ENCODE peak calls at places on chromosome 22, in nine cellular contexts. N is fibroblast of lung; V is stimulated activated CD8-positive, alpha-beta memory T cell treated with anti-CD3 and anti-CD28 coated beads, Interleukin-2, amount 100 ng/mL, for 48 hours; U is M059J; E is stimulated activated CD4-positive, alpha-beta T cell treated with anti-CD3 and anti-CD28 coated beads, Interleukin-12 subunit alpha, Interleukin-12 subunit beta, amount 100 ng/mL, for 48 hours; A is GM10248; C is lower lobe of right lung; F is activated T-helper 9 cell treated with anti-CD3 and anti-CD28 coated beads, Interleukin-2, amount 50 U/mL, for 16 hours; W is epithelial cell of esophagus. Y is an unnamed sample.

GRCh38 chr22:29706493-29706892 is 13.3 kb upstream of the CABP7 start:
- DNase-seq in N (no peak), V (no peak), U (no peak), E (no peak), A (no peak), C (no peak), F (no peak), W (no peak), Y (peak; percentile 33)

GRCh38 chr22:42725606-42726355 is 5.1 kb upstream of the A4GALT start:
- DNase-seq in N (no peak), V (no peak), U (no peak), E (no peak), A (no peak), C (no peak), F (no peak), W (no peak), Y (no peak)

GRCh38 chr22:43262990-43263644 is 76.2 kb upstream of the TTLL12 start:
- DNase-seq in N (peak; percentile 1), V (no peak), U (no peak), E (peak; percentile 16), A (peak; percentile 64), C (no peak), F (peak; percentile 4), W (peak; percentile 6), Y (no peak)

GRCh38 chr22:47591709-47592108 is 829.3 kb downstream of the TBC1D22A start:
- DNase-seq in N (no peak), V (no peak), U (no peak), E (no peak), A (no peak), C (no peak), F (no peak), W (no peak), Y (no peak)

GRCh38 chr22:49491221-49491635 is 336.4 kb downstream of the BRD1 start:
- DNase-seq in N (no peak), V (no peak), U (no peak), E (no peak), A (no peak), C (no peak), F (no peak), W (no peak), Y (no peak)

GRCh38 chr22:46061431-46062231 is 84.7 kb upstream of the WNT7B start:
- DNase-seq in N (no peak), V (no peak), U (no peak), E (no peak), A (no peak), C (peak; percentile 46), F (no peak), W (no peak), Y (no peak)

GRCh38 chr22:20654343-20655208 is 119.3 kb upstream of the SERPIND1 start:
- DNase-seq in N (no peak), V (no peak), U (no peak), E (no peak), A (no peak), C (peak; percentile 76), F (no peak), W (no peak), Y (no peak)

GRCh38 chr22:48736593-48737460 is 1090.8 kb downstream of the BRD1 start:
- DNase-seq in N (no peak), V (no peak), U (no peak), E (no peak), A (no peak), C (no peak), F (no peak), W (no peak), Y (no peak)

GRCh38 chr22:34429314-34429713 is 509.0 kb upstream of the LARGE1 start:
- DNase-seq in N (no peak), V (no peak), U (peak; percentile 54), E (no peak), A (no peak), C (no peak), F (no peak), W (no peak), Y (no peak)

GRCh38 chr22:46854125-46854870 is 91.8 kb downstream of the TBC1D22A start:
- DNase-seq in N (peak; percentile 12), V (no peak), U (no peak), E (no peak), A (no peak), C (peak; percentile 76), F (no peak), W (no peak), Y (no peak)

GRCh38 chr22:41508770-41509170 is 35.5 kb downstream of the POLR3H start:
- DNase-seq in N (no peak), V (no peak), U (no peak), E (no peak), A (no peak), C (no peak), F (no peak), W (no peak), Y (no peak)

GRCh38 chr22:29479417-29480261 is at the start of gene NEFH:
- DNase-seq in N (no peak), V (no peak), U (no peak), E (no peak), A (no peak), C (no peak), F (no peak), W (no peak), Y (peak; percentile 21)

GRCh38 chr22:49492756-49493251 is 334.9 kb downstream of the BRD1 start:
- DNase-seq in N (no peak), V (no peak), U (no peak), E (no peak), A (no peak), C (no peak), F (no peak), W (no peak), Y (no peak)

GRCh38 chr22:30891781-30892180 is 76.8 kb downstream of the MORC2 start:
- DNase-seq in N (no peak), V (no peak), U (no peak), E (no peak), A (no peak), C (no peak), F (no peak), W (no peak), Y (no peak)

GRCh38 chr22:26406118-26406517 is 22.9 kb upstream of the ASPHD2 start:
- DNase-seq in N (peak; percentile 4), V (no peak), U (peak; percentile 49), E (no peak), A (no peak), C (no peak), F (no peak), W (no peak), Y (peak; percentile 97)

GRCh38 chr22:21022507-21022906 is 7.5 kb downstream of the P2RX6 start:
- DNase-seq in N (no peak), V (no peak), U (no peak), E (no peak), A (no peak), C (no peak), F (no peak), W (no peak), Y (no peak)

Y was measured in NCI-H1092 treated with DMSO at 0.1 percent for 48 hours.